ENCODE peak calls at places on chromosomes 5 and 9, in four cellular contexts. D is ascending aorta, R is PC-9, F is A673. G is an unnamed sample.

GRCh38 chr9:93580654-93581380 is 4.4 kb downstream of the PHF2 start:
- DNase-seq in R (no peak), F (no peak), D (no peak), G (no peak)

GRCh38 chr9:69027355-69028097 is 8.0 kb upstream of the FXN start:
- DNase-seq in F (peak; percentile 71), R (peak; percentile 21), D (no peak), G (peak; percentile 69)

GRCh38 chr5:83281658-83282057 is 189.9 kb upstream of the VCAN start:
- DNase-seq in R (no peak), F (no peak), D (no peak), G (peak; percentile 28)

GRCh38 chr9:108412755-108413154 is 443.0 kb downstream of the ACTL7B start:
- DNase-seq in F (peak; percentile 38), D (no peak), R (no peak), G (peak; percentile 10)

GRCh38 chr9:89430995-89431394 is 66.9 kb downstream of the SEMA4D start:
- DNase-seq in F (no peak), R (peak; percentile 67), D (no peak), G (no peak)

GRCh38 chr9:109258619-109259321 is 62.1 kb downstream of the EPB41L4B start:
- DNase-seq in F (no peak), R (no peak), D (peak; percentile 21), G (no peak)

GRCh38 chr5:92907914-92908606 is 673.0 kb downstream of the NR2F1-AS1 start:
- DNase-seq in F (no peak), R (no peak), D (no peak), G (peak; percentile 91)

GRCh38 chr5:149937610-149938009 is 7.0 kb downstream of the PDE6A start:
- DNase-seq in F (peak; percentile 94), D (no peak), R (peak; percentile 37), G (peak; percentile 13)

GRCh38 chr9:79574716-79575242 is 3.0 kb downstream of the TLE4 start:
- DNase-seq in F (no peak), R (no peak), D (no peak), G (peak; percentile 43)

GRCh38 chr5:72294473-72294872 is 25.6 kb downstream of the MRPS27 start:
- DNase-seq in R (no peak), D (no peak), F (no peak), G (no peak)

GRCh38 chr9:82108474-82108873 is 119.9 kb downstream of the SPATA31D1 start:
- DNase-seq in D (no peak), R (no peak), F (no peak), G (no peak)

GRCh38 chr9:82106536-82106935 is 118.0 kb downstream of the SPATA31D1 start:
- DNase-seq in R (no peak), D (no peak), F (no peak), G (no peak)

GRCh38 chr9:82109626-82110025 is 121.1 kb downstream of the SPATA31D1 start:
- DNase-seq in D (no peak), R (no peak), F (no peak), G (peak; percentile 75)

GRCh38 chr9:82105729-82106128 is 117.2 kb downstream of the SPATA31D1 start:
- DNase-seq in R (no peak), F (no peak), D (no peak), G (no peak)

GRCh38 chr9:82108881-82109280 is 120.3 kb downstream of the SPATA31D1 start:
- DNase-seq in R (no peak), F (no peak), D (no peak), G (no peak)
- H3K4me3 ChIP-seq in R (no peak overlapping the region), F (no peak overlapping the region), D (no peak overlapping the region), G (no peak overlapping the region)

DNA sequence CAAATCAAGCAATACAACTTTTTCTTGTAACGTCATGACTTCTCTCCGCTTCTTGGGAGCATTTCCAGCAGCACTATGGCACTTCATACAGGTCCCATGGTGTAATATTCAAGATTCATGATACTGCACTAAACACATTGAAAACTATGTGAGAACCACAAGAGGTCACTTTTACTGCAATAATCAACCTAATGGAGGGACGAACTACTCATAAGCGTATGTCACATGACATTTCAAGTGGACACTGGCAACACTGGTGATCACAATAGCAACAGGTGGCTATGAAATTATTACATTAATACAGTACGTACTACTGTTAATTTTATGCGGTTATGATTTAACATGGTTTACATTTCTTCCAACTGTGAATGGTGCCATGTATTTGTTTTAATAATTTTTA is 78.6 kb upstream of the TBC1D9B start:
- DNase-seq in D (no peak), F (no peak), R (no peak), G (peak; percentile 74)
- TF ChIP-seq CTCF in D (no peak), F (no peak), R (no peak), G (peak; percentile 26)

GRCh38 chr5:54294097-54294667 is 16.2 kb downstream of the ARL15 start:
- DNase-seq in R (no peak), F (no peak), D (no peak), G (no peak)

GRCh38 chr5:54298947-54299346 is 11.4 kb downstream of the ARL15 start:
- DNase-seq in F (no peak), D (no peak), R (no peak), G (no peak)

GRCh38 chr5:54292866-54293265 is 17.5 kb downstream of the ARL15 start:
- DNase-seq in D (no peak), F (no peak), R (no peak), G (no peak)

GRCh38 chr5:54295658-54296276 is 14.6 kb downstream of the ARL15 start:
- DNase-seq in D (no peak), R (no peak), F (peak; percentile 36), G (no peak)

DNA sequence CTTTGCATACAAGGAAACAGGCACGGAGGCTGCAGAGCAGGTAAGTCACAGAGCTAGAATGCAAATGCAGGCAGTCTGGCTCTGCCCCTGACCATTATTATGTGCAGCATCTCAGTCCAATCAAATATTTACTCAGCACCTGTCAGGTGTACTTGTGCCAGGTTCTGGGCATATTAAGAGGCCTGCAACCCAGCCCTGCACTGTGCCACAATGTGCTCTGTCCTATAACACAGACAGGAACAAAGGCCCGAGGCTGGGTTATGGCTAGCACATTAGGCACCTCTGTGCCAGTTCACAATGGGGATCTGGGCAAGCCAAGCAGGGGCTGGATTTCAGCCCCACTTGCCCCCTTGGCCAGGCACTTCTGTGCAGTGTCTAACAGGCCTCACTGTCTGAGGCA is 14.0 kb downstream of the ARL15 start:
- DNase-seq in R (no peak), F (no peak), D (no peak), G (no peak)
- H3K4me3 ChIP-seq in R (no peak overlapping the region), F (no peak overlapping the region), D (no peak overlapping the region), G (no peak overlapping the region)

GRCh38 chr5:31992377-31992776 is 181.7 kb downstream of the GOLPH3 start:
- DNase-seq in R (no peak), F (no peak), D (no peak), G (no peak)

GRCh38 chr5:31996909-31997308 is 177.2 kb downstream of the GOLPH3 start:
- DNase-seq in D (no peak), R (no peak), F (no peak), G (no peak)

GRCh38 chr5:31995011-31995410 is 179.1 kb downstream of the GOLPH3 start:
- DNase-seq in R (no peak), F (no peak), D (no peak), G (no peak)

GRCh38 chr5:31993182-31993961 is 180.7 kb downstream of the GOLPH3 start:
- DNase-seq in D (no peak), R (no peak), F (no peak), G (peak; percentile 83)

GRCh38 chr5:31995714-31996113 is 178.4 kb downstream of the GOLPH3 start:
- DNase-seq in D (no peak), F (no peak), R (no peak), G (no peak)
- TF ChIP-seq CTCF in D (no peak), F (no peak), R (no peak), G (no peak)

GRCh38 chr9:124279531-124280175 is 21.9 kb downstream of the NEK6 start:
- DNase-seq in F (no peak), R (peak; percentile 56), D (no peak), G (no peak)
- H3K4me3 ChIP-seq in F (no peak overlapping the region), R (no peak overlapping the region), D (no peak overlapping the region), G (no peak overlapping the region)

DNA sequence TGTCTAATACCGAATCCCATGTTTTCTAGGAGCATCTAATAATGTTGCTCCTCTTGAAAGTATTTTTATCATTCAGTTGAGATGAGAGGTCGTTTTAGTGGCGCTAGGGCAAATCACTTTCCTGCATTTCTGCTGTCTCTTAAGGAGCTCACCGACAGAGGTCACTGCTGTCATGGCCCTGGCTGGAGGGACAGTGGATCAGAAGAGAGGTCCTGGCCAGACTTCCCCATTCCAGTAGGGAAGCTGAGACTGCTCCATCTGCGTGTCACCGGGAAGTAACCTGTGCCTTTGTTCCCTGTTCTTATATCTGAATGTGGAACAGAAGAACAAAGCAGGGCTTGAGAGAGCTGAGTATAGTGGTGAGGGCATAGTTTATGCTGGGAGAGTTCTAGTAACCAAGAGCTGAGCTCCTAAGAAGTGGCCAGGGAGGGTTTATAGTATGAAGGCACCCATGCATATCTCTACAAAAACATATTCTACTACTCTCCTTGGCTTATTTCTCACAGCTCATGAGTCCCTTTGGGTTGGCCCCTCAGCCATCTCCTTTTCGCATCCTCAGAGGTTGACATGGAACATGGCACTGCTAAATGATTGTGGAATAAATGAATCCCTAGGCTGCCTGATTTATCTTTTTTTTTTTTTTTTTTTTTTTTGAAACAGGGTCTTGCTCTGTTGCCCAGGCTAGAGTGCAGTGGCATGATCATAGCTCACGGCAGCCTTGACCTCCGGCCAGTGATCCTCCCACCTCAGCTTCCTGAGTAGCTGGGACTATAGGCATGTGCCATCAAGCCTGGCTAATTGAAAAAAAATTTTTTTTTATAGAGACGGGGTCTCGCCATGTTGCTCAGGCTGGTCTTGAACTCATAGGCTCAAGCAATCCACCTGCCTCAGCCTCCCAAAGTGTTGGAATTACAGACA is 27.2 kb downstream of the ATP6V0E1 start:
- DNase-seq in F (no peak), R (no peak), D (peak; percentile 69), G (peak; percentile 38)
- TF ChIP-seq CTCF in F (no peak), R (no peak), D (peak; percentile 57), G (peak; percentile 52)

DNA sequence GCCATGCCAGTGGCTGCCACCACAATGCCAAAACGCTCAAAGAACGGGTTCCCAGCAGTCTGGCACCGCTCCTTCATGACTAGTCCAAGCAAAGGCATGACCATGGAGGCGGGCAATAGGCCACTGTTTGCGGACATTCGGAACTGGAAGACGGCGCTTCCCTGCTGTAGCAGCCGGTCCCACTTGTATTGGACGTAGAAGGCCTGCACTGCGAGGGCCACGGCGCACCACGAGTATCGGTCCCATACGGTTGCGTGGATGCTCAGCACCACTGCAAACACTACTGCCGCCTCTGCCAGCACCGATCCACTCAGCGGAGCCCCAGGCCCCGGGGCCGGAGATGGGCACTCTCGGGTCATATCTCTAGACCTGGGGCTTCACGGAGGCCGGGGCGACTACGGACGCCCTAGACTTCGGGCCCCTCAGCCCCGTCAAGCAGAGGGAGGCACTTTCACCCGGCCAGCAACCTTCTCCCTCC is 419 bp downstream of the DOLK start:
- DNase-seq in D (no peak), R (no peak), F (no peak), G (peak; percentile 47)
- H3K4me3 ChIP-seq in D (peak overlapping the region; percentile 88), R (peak overlapping the region; percentile 96), F (peak overlapping the region; percentile 93), G (peak overlapping the region; percentile 94)